ENCODE peak calls at places on chromosomes 4 and X, in six cellular contexts. C is MM.1S, Z is GM12878, F is stomach, O is NCI-H526 treated with DMSO at 0.1 percent for 48 hours, G is A172. V is an unnamed sample.
A peak's percentile ranks its signal among the peaks of the same experiment; 100 is the strongest.

GRCh38 chr4:170229021-170229420 is 139.3 kb upstream of the AADAT start:
- DNase-seq in C (peak; percentile 66), Z (no peak), F (no peak), O (no peak), G (no peak), V (no peak)

GRCh38 chr4:6918345-6918744 is 8.7 kb downstream of the TBC1D14 start:
- DNase-seq in C (no peak), Z (no peak), F (no peak), O (no peak), G (no peak), V (no peak)

GRCh38 chrX:43655961-43656494 is at the start of gene MAOA:
- DNase-seq in C (no peak), Z (no peak), F (peak; percentile 87), O (no peak), G (no peak), V (peak; percentile 80)

GRCh38 chrX:52420824-52421443 is 52.1 kb downstream of the XAGE2 start:
- DNase-seq in C (no peak), Z (no peak), F (no peak), O (no peak), G (no peak), V (no peak)

GRCh38 chr4:106362426-106362825 is 6.2 kb downstream of the GIMD1 start:
- DNase-seq in C (no peak), Z (no peak), F (no peak), O (no peak), G (no peak), V (no peak)

GRCh38 chr4:74364649-74365491 is at the start of gene EREG:
- DNase-seq in C (no peak), Z (no peak), F (no peak), O (no peak), G (no peak), V (no peak)

GRCh38 chr4:71377561-71377960 is 38.7 kb downstream of the SLC4A4 start:
- DNase-seq in C (no peak), Z (no peak), F (no peak), O (no peak), G (peak; percentile 68), V (no peak)

GRCh38 chrX:82218361-82218760 is 1016.5 kb downstream of the SH3BGRL start:
- DNase-seq in C (peak; percentile 88), Z (peak; percentile 1), F (no peak), O (no peak), G (no peak), V (no peak)

GRCh38 chr4:154939851-154940250 is 158.8 kb downstream of the RBM46 start:
- DNase-seq in C (no peak), Z (no peak), F (no peak), O (no peak), G (no peak), V (no peak)

GRCh38 chr4:53659737-53660136 is 68.5 kb upstream of the LNX1 start:
- DNase-seq in C (no peak), Z (no peak), F (no peak), O (no peak), G (no peak), V (no peak)

GRCh38 chr4:54004463-54004862 is 59.9 kb downstream of the CHIC2 start:
- DNase-seq in C (no peak), Z (no peak), F (no peak), O (no peak), G (no peak), V (no peak)

GRCh38 chr4:113169368-113169767 is 119.9 kb downstream of the ANK2 start:
- DNase-seq in C (no peak), Z (no peak), F (no peak), O (no peak), G (peak; percentile 22), V (no peak)

GRCh38 chrX:19902110-19902509 is 14.7 kb upstream of the SH3KBP1 start:
- DNase-seq in C (no peak), Z (no peak), F (no peak), O (no peak), G (no peak), V (no peak)

V was measured in sciatic nerve.